ENCODE peak calls at places on chromosomes 16 and 17, in four cellular contexts. F is tibial nerve, L is OCI-LY7, V is dorsolateral prefrontal cortex. X is an unnamed sample.
A peak's percentile ranks its signal among the peaks of the same experiment; 100 is the strongest.

GRCh38 chr17:921161-921560 is 58.4 kb downstream of the NXN start:
- DNase-seq in F (no peak), L (no peak), V (no peak), X (no peak)

GRCh38 chr16:87621550-87621829 is 19.2 kb downstream of the JPH3 start:
- DNase-seq in F (no peak), L (no peak), V (no peak), X (no peak)

GRCh38 chr17:57668332-57668731 is 76.8 kb downstream of the CCDC182 start:
- DNase-seq in F (no peak), L (no peak), V (no peak), X (no peak)

GRCh38 chr17:69317625-69318024 is 9.3 kb downstream of the ABCA5 start:
- DNase-seq in F (no peak), L (no peak), V (no peak), X (no peak)

GRCh38 chr16:71919033-71919432 is 23.7 kb downstream of the IST1 start:
- DNase-seq in F (no peak), L (no peak), V (no peak), X (no peak)

GRCh38 chr17:9833922-9834321 is 8.2 kb downstream of the GLP2R start:
- DNase-seq in F (no peak), L (no peak), V (no peak), X (no peak)

GRCh38 chr16:5001571-5001970 is 32.2 kb downstream of the NAGPA start:
- DNase-seq in F (no peak), L (no peak), V (no peak), X (no peak)

GRCh38 chr16:86066755-86067154 is 167.8 kb downstream of the IRF8 start:
- DNase-seq in F (no peak), L (no peak), V (no peak), X (no peak)

GRCh38 chr16:19698480-19699465 is 19.3 kb downstream of the KNOP1 start:
- DNase-seq in F (peak; percentile 31), L (no peak), V (no peak), X (peak; percentile 83)

GRCh38 chr16:76428858-76429257 is 151.7 kb downstream of the CNTNAP4 start:
- DNase-seq in F (no peak), L (no peak), V (no peak), X (no peak)

GRCh38 chr16:5056347-5056746 is 9.4 kb downstream of the C16orf89 start:
- DNase-seq in F (no peak), L (peak; percentile 45), V (no peak), X (no peak)

GRCh38 chr17:29572691-29573557 is 4.4 kb downstream of the TP53I13 start:
- DNase-seq in F (peak; percentile 44), L (peak; percentile 60), V (peak; percentile 52), X (no peak)

GRCh38 chr16:28063611-28064061 is at the start of gene GSG1L:
- DNase-seq in F (no peak), L (no peak), V (no peak), X (no peak)

GRCh38 chr17:44741316-44741715 is 17.5 kb upstream of the ADAM11 start:
- DNase-seq in F (no peak), L (no peak), V (no peak), X (no peak)

GRCh38 chr17:44749076-44750020 is 9.4 kb upstream of the ADAM11 start:
- DNase-seq in F (no peak), L (no peak), V (peak; percentile 58), X (no peak)

GRCh38 chr17:44747566-44747965 is 11.2 kb upstream of the ADAM11 start:
- DNase-seq in F (no peak), L (no peak), V (no peak), X (no peak)

DNA sequence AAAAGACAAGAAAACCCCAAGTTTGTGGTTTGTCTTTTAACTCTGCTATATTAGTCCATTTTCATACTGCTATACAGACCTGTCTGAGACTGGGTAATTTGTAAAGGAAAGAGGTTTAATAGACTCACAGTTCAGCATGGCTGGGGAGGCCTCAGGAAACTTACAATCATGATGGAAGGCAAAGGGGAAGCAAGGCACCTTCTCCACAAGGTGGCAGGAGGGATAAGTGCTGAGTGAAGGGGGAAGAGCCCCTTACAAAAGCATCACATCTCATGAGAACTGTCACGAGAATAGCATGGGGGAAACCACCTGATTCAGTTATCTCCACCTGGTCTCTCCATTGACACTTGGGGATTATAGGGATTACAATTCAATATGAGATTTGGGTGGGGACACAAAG is 13.5 kb upstream of the ADAM11 start:
- DNase-seq in F (no peak), L (no peak), V (no peak), X (no peak)
- TF ChIP-seq CTCF in F (no peak), L (peak; percentile 12), V (no peak), X (no peak)

GRCh38 chr16:30977502-30977901 is 7.5 kb upstream of the HSD3B7 start:
- DNase-seq in F (no peak), L (no peak), V (no peak), X (no peak)
- TF ChIP-seq CTCF in F (no peak), L (peak; percentile 72), V (no peak), X (peak; percentile 30)

DNA sequence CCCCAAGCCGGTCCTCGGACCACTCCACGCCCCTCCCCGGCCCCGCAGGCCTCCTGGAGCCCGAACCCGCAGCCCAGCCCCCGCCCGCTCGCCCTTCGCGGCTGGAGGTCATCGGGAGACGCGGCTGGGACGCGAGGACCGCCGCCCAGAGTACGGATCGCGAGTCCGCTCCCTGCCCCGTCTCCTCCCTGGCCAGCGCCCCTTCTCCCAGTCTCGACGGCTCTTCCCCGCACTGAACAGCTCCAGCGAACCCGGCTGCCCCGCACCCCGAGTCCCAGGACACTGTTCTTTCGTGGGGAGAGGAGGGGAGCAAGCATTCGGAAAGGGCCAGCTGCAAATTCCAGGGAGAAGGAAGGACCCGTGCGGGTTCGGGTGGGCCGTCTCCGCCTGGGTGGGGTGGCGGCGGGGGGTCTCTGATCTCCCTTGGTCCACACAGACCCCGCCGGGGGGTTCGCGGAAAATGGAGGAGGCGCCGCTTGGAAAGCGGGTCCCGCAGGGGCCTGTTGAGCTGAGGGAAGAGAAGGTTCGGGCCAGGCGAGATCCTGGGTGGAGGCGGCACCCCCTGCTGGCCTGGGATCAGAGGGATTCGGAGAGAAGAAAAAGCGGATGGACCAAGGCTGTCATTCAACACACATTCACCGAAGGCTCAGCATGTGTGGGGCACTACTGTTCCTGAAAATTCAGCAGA is 632 bp upstream of the RTN4RL1 start:
- DNase-seq in F (peak; percentile 77), L (no peak), V (no peak), X (no peak)
- TF ChIP-seq CTCF in F (peak; percentile 44), L (peak; percentile 54), V (peak; percentile 47), X (peak; percentile 88)

GRCh38 chr16:78060295-78060694 is 37.9 kb downstream of the CLEC3A start:
- DNase-seq in F (no peak), L (no peak), V (no peak), X (no peak)
- TF ChIP-seq CTCF in F (no peak), L (peak; percentile 23), V (no peak), X (no peak)